ENCODE peak calls at places on chromosomes 2 and 18, in five cellular contexts. K, J, P, Y and M are unnamed samples.

GRCh38 chr2:61356261-61356957 is 114.5 kb downstream of the USP34 start:
- DNase-seq in K (no peak), J (peak; percentile 4), P (no peak), Y (no peak), M (no peak)

GRCh38 chr18:596288-596881 is 403 bp upstream of the CLUL1 start:
- DNase-seq in K (peak; percentile 86), J (no peak), P (no peak), Y (no peak), M (no peak)

GRCh38 chr2:231710751-231711676 is 2.7 kb downstream of the PTMA start:
- DNase-seq in K (peak; percentile 55), J (no peak), P (peak; percentile 76), Y (peak; percentile 71), M (no peak)

GRCh38 chr18:63451774-63452173 is 25.0 kb upstream of the SERPINB5 start:
- DNase-seq in K (peak; percentile 38), J (no peak), P (no peak), Y (no peak), M (no peak)

GRCh38 chr2:203400805-203401585 is 72.8 kb downstream of the ABI2 start:
- DNase-seq in K (no peak), J (no peak), P (no peak), Y (no peak), M (no peak)

GRCh38 chr2:150610670-150611279 is 123.3 kb upstream of the RND3 start:
- DNase-seq in K (peak; percentile 65), J (no peak), P (no peak), Y (no peak), M (no peak)

GRCh38 chr2:236576978-236577377 is 7.4 kb downstream of the ACKR3 start:
- DNase-seq in K (no peak), J (no peak), P (no peak), Y (no peak), M (no peak)

GRCh38 chr2:215460682-215461081 is 24.8 kb upstream of the FN1 start:
- DNase-seq in K (peak; percentile 41), J (peak; percentile 77), P (no peak), Y (no peak), M (no peak)

GRCh38 chr2:200288670-200289429 is 17.6 kb upstream of the SPATS2L start:
- DNase-seq in K (no peak), J (peak; percentile 90), P (no peak), Y (no peak), M (no peak)

GRCh38 chr2:224036731-224037376 is 2.2 kb downstream of the SERPINE2 start:
- DNase-seq in K (no peak), J (no peak), P (no peak), Y (no peak), M (no peak)

GRCh38 chr2:46231721-46232120 is 65.5 kb upstream of the EPAS1 start:
- DNase-seq in K (no peak), J (no peak), P (no peak), Y (no peak), M (no peak)

GRCh38 chr18:2970762-2971659 is 41.9 kb downstream of the LPIN2 start:
- DNase-seq in K (no peak), J (no peak), P (no peak), Y (no peak), M (no peak)

DNA sequence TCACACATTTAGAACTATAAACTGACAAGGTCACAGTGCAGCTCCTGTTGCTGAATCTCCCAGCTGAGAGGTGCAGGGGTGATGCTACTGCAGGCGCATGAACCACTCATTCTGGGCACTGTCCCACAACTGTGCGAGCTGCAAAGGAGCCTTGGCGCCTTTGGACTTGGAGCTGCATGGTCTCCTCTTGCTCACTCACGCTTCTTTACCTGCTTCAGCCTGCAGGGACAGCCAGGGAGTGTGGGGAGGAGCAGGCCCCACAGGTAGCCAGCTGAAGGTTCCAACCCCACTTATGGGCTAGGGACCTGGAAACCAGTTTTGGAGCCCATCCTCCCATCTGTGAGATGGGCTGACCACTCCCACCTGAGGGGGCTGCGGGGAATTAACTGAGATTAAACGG is 75.0 kb downstream of the UXS1 start:
- DNase-seq in K (no peak), J (no peak), P (no peak), Y (no peak), M (no peak)
- H3K36me3 ChIP-seq in K (no peaks in the 10 kb centered on the region), J (peaks cover 3% of the 10 kb centered on the region), P (peaks cover 31% of the 10 kb centered on the region), Y (no peaks in the 10 kb centered on the region), M (no peaks in the 10 kb centered on the region)

DNA sequence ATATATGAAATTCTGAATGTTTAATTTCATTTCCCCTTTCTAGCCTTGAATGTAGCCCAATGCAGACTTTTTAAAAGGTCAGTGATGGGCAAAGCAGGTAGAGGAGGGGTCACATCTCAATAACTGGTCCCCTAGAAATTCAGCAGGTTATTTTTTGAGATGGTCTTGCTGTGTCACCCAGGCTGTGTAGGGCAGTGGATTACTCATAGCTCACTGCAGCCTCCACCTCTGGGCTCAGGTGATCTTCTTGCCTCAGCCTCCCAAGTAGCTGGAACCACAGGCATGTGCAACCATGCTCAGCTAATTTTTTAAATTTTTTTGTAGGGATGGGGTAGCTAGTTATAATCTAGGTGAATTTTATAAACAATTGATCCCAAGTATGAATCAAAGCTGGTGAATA is 8.8 kb downstream of the IAH1 start:
- DNase-seq in K (no peak), J (no peak), P (no peak), Y (no peak), M (no peak)
- H3K36me3 ChIP-seq in K (no peaks in the 10 kb centered on the region), J (peaks cover 36% of the 10 kb centered on the region), P (peaks cover 84% of the 10 kb centered on the region), Y (peaks cover 13% of the 10 kb centered on the region), M (peaks cover 86% of the 10 kb centered on the region)

DNA sequence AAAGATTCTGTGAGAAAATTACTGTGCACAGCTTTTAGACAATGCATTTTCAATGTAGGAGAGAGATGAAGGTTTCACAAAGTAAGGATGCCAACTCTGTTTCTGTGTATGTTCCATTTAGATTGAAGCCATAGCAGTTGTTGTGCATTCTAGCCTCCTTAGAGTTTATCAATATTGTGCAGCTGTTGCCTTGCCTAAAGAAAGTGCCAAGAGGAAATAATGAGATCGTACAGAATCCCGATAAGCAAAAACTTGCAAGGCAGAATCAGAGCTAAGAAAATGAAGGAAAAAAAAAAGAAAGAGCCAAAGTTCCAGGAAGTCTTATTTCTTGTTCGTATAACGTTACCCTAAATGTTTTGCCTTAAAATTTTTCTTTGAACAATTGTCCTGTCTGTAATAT is 965.0 kb downstream of the DCDC2C start:
- DNase-seq in K (no peak), J (no peak), P (no peak), Y (no peak), M (no peak)
- H3K36me3 ChIP-seq in K (no peaks in the 10 kb centered on the region), J (no peaks in the 10 kb centered on the region), P (no peaks in the 10 kb centered on the region), Y (no peaks in the 10 kb centered on the region), M (no peaks in the 10 kb centered on the region)

GRCh38 chr2:232850039-232850438 is 20.0 kb upstream of the SNORC start:
- DNase-seq in K (no peak), J (no peak), P (no peak), Y (no peak), M (no peak)

GRCh38 chr2:232852676-232853075 is 17.4 kb upstream of the SNORC start:
- DNase-seq in K (no peak), J (no peak), P (no peak), Y (no peak), M (no peak)

GRCh38 chr2:232859385-232859916 is 10.6 kb upstream of the SNORC start:
- DNase-seq in K (no peak), J (no peak), P (no peak), Y (no peak), M (no peak)

GRCh38 chr2:232857158-232857563 is 12.9 kb upstream of the SNORC start:
- DNase-seq in K (peak; percentile 75), J (no peak), P (no peak), Y (no peak), M (no peak)

GRCh38 chr2:232854082-232854481 is 16.0 kb upstream of the SNORC start:
- DNase-seq in K (peak; percentile 42), J (peak; percentile 58), P (no peak), Y (no peak), M (no peak)
- H3K36me3 ChIP-seq in K (no peaks in the 10 kb centered on the region), J (peaks cover 14% of the 10 kb centered on the region), P (peaks cover 82% of the 10 kb centered on the region), Y (peaks cover 15% of the 10 kb centered on the region), M (peaks cover 63% of the 10 kb centered on the region)

GRCh38 chr2:191329841-191330240 is 84.6 kb downstream of the MYO1B start:
- DNase-seq in K (no peak), J (no peak), P (no peak), Y (no peak), M (no peak)
- H3K36me3 ChIP-seq in K (no peaks in the 10 kb centered on the region), J (peaks cover 5% of the 10 kb centered on the region), P (peaks cover 19% of the 10 kb centered on the region), Y (no peaks in the 10 kb centered on the region), M (no peaks in the 10 kb centered on the region)

GRCh38 chr2:73268368-73268830 is 15.9 kb downstream of the FBXO41 start:
- DNase-seq in K (no peak), J (no peak), P (no peak), Y (no peak), M (no peak)

GRCh38 chr2:73268831-73269685 is 15.2 kb downstream of the FBXO41 start:
- DNase-seq in K (peak; percentile 82), J (no peak), P (peak; percentile 57), Y (peak; percentile 50), M (no peak)

GRCh38 chr2:73267008-73267407 is 17.3 kb downstream of the FBXO41 start:
- DNase-seq in K (no peak), J (no peak), P (no peak), Y (no peak), M (no peak)

GRCh38 chr2:73269686-73270465 is 14.4 kb downstream of the FBXO41 start:
- DNase-seq in K (no peak), J (no peak), P (no peak), Y (no peak), M (no peak)

GRCh38 chr2:73272270-73272669 is 12.0 kb downstream of the FBXO41 start:
- DNase-seq in K (no peak), J (no peak), P (no peak), Y (no peak), M (no peak)
- H3K36me3 ChIP-seq in K (no peaks in the 10 kb centered on the region), J (peaks cover 2% of the 10 kb centered on the region), P (no peaks in the 10 kb centered on the region), Y (no peaks in the 10 kb centered on the region), M (no peaks in the 10 kb centered on the region)

GRCh38 chr2:96213379-96213778 is 4.8 kb upstream of the STARD7 start:
- DNase-seq in K (no peak), J (no peak), P (no peak), Y (no peak), M (no peak)
- H3K36me3 ChIP-seq in K (no peaks in the 10 kb centered on the region), J (no peaks in the 10 kb centered on the region), P (no peaks in the 10 kb centered on the region), Y (no peaks in the 10 kb centered on the region), M (no peaks in the 10 kb centered on the region)